ENCODE peak calls at places on chromosomes 6 and 20, in five cellular contexts. S, B, V, K and D are unnamed samples.

GRCh38 chr20:23116301-23117089 is 30.4 kb upstream of the CD93 start:
- DNase-seq in S (no peak), B (no peak), V (no peak), K (no peak), D (no peak)

GRCh38 chr6:55443238-55444134 is 116.2 kb downstream of the GFRAL start:
- DNase-seq in S (no peak), B (no peak), V (no peak), K (no peak), D (no peak)

GRCh38 chr20:36847009-36847709 is 28.8 kb upstream of the TLDC2 start:
- DNase-seq in S (no peak), B (peak), V (no peak), K (no peak), D (no peak)

GRCh38 chr6:13769655-13770053 is 44.7 kb downstream of the MCUR1 start:
- DNase-seq in S (no peak), B (no peak), V (no peak), K (no peak), D (no peak)

GRCh38 chr6:62285612-62286469 is at the start of gene KHDRBS2:
- DNase-seq in S (no peak), B (peak), V (no peak), K (peak), D (peak)

GRCh38 chr6:3724451-3725144 is 26.9 kb downstream of the PXDC1 start:
- DNase-seq in S (no peak), B (peak), V (no peak), K (no peak), D (no peak)

GRCh38 chr6:34912715-34913464 is 23.8 kb downstream of the ANKS1A start:
- DNase-seq in S (peak), B (no peak), V (peak), K (peak), D (peak)

GRCh38 chr6:131199568-131200272 is 64.5 kb downstream of the AKAP7 start:
- DNase-seq in S (peak), B (no peak), V (peak), K (peak), D (peak)

GRCh38 chr6:2818593-2818992 is 23.1 kb downstream of the SERPINB1 start:
- DNase-seq in S (no peak), B (no peak), V (no peak), K (no peak), D (no peak)

GRCh38 chr20:10356628-10357027 is 77.4 kb downstream of the MKKS start:
- DNase-seq in S (no peak), B (no peak), V (no peak), K (no peak), D (no peak)

GRCh38 chr6:73608761-73609160 is 45.0 kb downstream of the SLC17A5 start:
- DNase-seq in S (no peak), B (no peak), V (no peak), K (no peak), D (no peak)

GRCh38 chr6:15399651-15400470 is 154.0 kb downstream of the JARID2 start:
- DNase-seq in S (no peak), B (peak), V (no peak), K (no peak), D (no peak)

GRCh38 chr6:168229368-168229752 is 90.2 kb downstream of the DACT2 start:
- DNase-seq in S (no peak), B (no peak), V (no peak), K (no peak), D (no peak)

GRCh38 chr6:135159531-135159930 is 21.6 kb upstream of the MYB start:
- DNase-seq in S (no peak), B (no peak), V (no peak), K (no peak), D (peak)